ENCODE peak calls at places on chromosomes 16 and 17, in four cellular contexts. A is A549, I is heart left ventricle, V is adrenal gland. J is an unnamed sample.

GRCh38 chr16:69644790-69645189 is 79.0 kb downstream of the NFAT5 start:
- DNase-seq in A (no peak), I (no peak), V (no peak), J (no peak)

GRCh38 chr17:78488867-78489634 is 88.1 kb downstream of the DNAH17 start:
- DNase-seq in I (no peak), A (no peak), V (no peak), J (no peak)

GRCh38 chr16:87956169-87956770 is 5.0 kb downstream of the BANP start:
- DNase-seq in A (no peak), V (no peak), I (peak; percentile 72), J (no peak)

GRCh38 chr17:69954241-69954933 is 120.6 kb upstream of the KCNJ16 start:
- DNase-seq in V (no peak), A (no peak), I (no peak), J (no peak)

GRCh38 chr16:67847064-67847861 is at the start of gene CENPT:
- DNase-seq in I (no peak), A (no peak), V (peak; percentile 44), J (peak; percentile 75)

GRCh38 chr16:65809627-65810026 is 556.9 kb upstream of the CDH5 start:
- DNase-seq in A (no peak), V (no peak), I (no peak), J (no peak)

GRCh38 chr16:14369734-14370598 is 260.1 kb downstream of the PARN start:
- DNase-seq in A (no peak), V (no peak), I (no peak), J (no peak)

GRCh38 chr16:27822529-27823437 is 240.7 kb downstream of the GSG1L start:
- DNase-seq in A (no peak), V (no peak), I (no peak), J (no peak)

GRCh38 chr17:63700528-63701441 is 860 bp upstream of the LIMD2 start:
- DNase-seq in I (peak; percentile 84), A (no peak), V (peak; percentile 54), J (no peak)

GRCh38 chr16:73019456-73020362 is 28.2 kb downstream of the ZFHX3 start:
- DNase-seq in V (peak; percentile 73), I (no peak), A (peak; percentile 87), J (peak; percentile 64)

GRCh38 chr17:81917565-81918332 is at the start of gene SIRT7:
- DNase-seq in V (peak; percentile 61), A (peak; percentile 97), I (peak; percentile 92), J (peak; percentile 97)

GRCh38 chr17:78037280-78037679 is 78.8 kb downstream of the TNRC6C start:
- DNase-seq in A (no peak), V (no peak), I (no peak), J (no peak)

GRCh38 chr17:332023-332422 is 20.6 kb downstream of the RPH3AL start:
- DNase-seq in I (peak; percentile 62), A (no peak), V (no peak), J (no peak)

GRCh38 chr17:55416470-55417052 is 5.1 kb downstream of the MMD start:
- DNase-seq in A (no peak), V (no peak), I (no peak), J (no peak)

GRCh38 chr17:76783146-76783545 is 45.2 kb downstream of the MFSD11 start:
- DNase-seq in A (no peak), V (no peak), I (no peak), J (no peak)

GRCh38 chr17:75995385-75995925 is 5.2 kb upstream of the CDK3 start:
- DNase-seq in I (peak; percentile 12), V (no peak), A (no peak), J (no peak)

GRCh38 chr17:68019675-68020450 is 15.7 kb upstream of the KPNA2 start:
- DNase-seq in A (peak; percentile 97), V (peak; percentile 95), I (peak; percentile 98), J (peak; percentile 94)

GRCh38 chr16:70644763-70645597 is 1.4 kb upstream of the IL34 start:
- DNase-seq in A (no peak), I (no peak), V (no peak), J (no peak)

GRCh38 chr16:81569361-81570034 is 124.9 kb downstream of the CMIP start:
- DNase-seq in I (no peak), V (no peak), A (no peak), J (no peak)

GRCh38 chr17:64358261-64358788 is 32.3 kb downstream of the PECAM1 start:
- DNase-seq in V (no peak), A (no peak), I (no peak), J (no peak)

GRCh38 chr16:87722590-87723223 is 43.1 kb downstream of the KLHDC4 start:
- DNase-seq in V (no peak), A (no peak), I (no peak), J (no peak)

GRCh38 chr16:67528870-67529638 is 425 bp downstream of the RIPOR1 start:
- DNase-seq in I (peak; percentile 83), V (peak; percentile 32), A (peak; percentile 57), J (no peak)

GRCh38 chr17:50672831-50673551 is 34.7 kb downstream of the ANKRD40 start:
- DNase-seq in I (no peak), V (peak; percentile 76), A (no peak), J (no peak)

GRCh38 chr17:6752068-6752909 is 3.6 kb upstream of the XAF1 start:
- DNase-seq in A (no peak), I (no peak), V (peak; percentile 73), J (peak; percentile 78)

GRCh38 chr17:19237389-19238166 is 412 bp downstream of the EPN2 start:
- DNase-seq in A (peak; percentile 49), I (peak; percentile 76), V (peak; percentile 43), J (peak; percentile 37)

GRCh38 chr16:57318240-57318970 is 33.9 kb upstream of the PLLP start:
- DNase-seq in I (peak; percentile 18), V (no peak), A (no peak), J (no peak)

GRCh38 chr16:27109666-27110523 is 43.2 kb downstream of the C16orf82 start:
- DNase-seq in A (peak; percentile 44), V (peak; percentile 44), I (peak; percentile 91), J (peak; percentile 78)

GRCh38 chr17:66466933-66467367 is 164.5 kb downstream of the PRKCA start:
- DNase-seq in A (peak; percentile 97), I (no peak), V (peak; percentile 60), J (peak; percentile 75)

GRCh38 chr17:75525806-75526554 is 483 bp downstream of the LLGL2 start:
- DNase-seq in A (no peak), V (no peak), I (no peak), J (no peak)

GRCh38 chr16:68744744-68745280 is 7.7 kb downstream of the CDH1 start:
- DNase-seq in I (no peak), A (peak; percentile 73), V (no peak), J (no peak)

GRCh38 chr17:71251936-71252335 is 868.9 kb upstream of the SOX9 start:
- DNase-seq in I (no peak), A (no peak), V (no peak), J (no peak)

GRCh38 chr17:36994438-36994837 is 45.7 kb downstream of the AATF start:
- DNase-seq in I (no peak), A (no peak), V (no peak), J (no peak)

GRCh38 chr17:74139120-74139519 is 64.4 kb upstream of the RPL38 start:
- DNase-seq in I (no peak), V (no peak), A (no peak), J (no peak)

GRCh38 chr16:30052671-30053372 is 12.7 kb upstream of the ALDOA start:
- DNase-seq in I (peak; percentile 96), V (peak; percentile 94), A (peak; percentile 94), J (peak; percentile 85)
- TF ChIP-seq POLR2A in I (no peak), V (no peak), A (no peak), J (no peak)

DNA sequence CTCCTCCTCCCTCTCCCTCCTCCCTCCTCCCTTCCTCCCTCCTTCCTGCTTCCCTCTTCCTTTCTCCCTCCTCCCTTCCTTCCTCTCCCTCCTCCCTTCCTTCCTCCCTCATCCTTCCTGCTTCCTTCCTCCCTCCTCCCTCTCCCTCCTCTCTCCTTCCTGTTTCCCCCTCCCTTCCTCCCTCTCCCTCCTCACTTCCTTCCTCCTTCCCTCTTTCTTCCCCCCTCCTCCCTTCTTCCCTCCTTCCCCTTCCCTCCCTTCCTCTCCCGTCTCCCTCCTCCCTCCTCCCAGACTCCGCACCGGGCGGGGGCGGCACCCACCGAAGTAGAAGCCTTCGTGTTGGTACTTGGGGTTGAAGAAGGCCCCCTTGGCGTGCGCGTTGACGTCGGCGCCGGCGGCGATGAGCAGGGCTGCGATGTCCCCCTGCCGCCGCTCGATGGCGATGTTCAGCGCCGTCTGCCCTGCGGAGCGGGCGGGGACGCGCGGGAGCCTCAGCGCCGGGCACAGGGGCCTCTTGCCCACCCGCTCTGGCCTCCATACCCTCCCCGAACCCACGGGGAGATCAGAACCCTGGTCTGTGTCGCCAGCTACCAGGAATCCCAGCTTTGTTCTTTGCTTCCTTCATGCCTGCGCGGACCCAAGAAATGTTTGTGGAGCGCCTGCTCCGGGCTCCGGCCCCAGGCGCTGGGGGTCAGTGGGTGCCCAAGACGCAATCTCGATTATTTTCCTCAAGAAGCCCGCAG is 22.2 kb downstream of the TRPV3 start:
- DNase-seq in V (peak; percentile 59), A (peak; percentile 90), I (peak; percentile 76), J (no peak)
- TF ChIP-seq POLR2A in V (no peak), A (peak; percentile 26), I (no peak), J (no peak)

DNA sequence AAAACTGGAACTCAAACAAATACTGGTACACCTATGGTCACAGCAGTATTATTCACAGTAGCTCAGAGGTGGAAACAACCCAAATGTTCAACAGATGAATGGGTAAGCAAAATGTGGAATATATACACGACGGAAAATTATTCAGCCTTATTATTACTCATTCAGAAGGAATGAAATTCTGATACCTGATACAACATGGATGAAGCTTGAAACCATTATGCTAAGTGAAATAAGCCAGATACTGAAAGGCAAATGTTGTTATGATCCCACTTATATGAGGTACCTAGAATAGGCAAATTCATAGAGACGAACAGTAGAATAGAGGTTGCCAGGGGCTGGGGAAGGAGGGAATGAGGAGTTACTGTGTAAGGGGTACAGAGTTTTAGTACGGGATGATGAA is 27.1 kb upstream of the MYLK3 start:
- DNase-seq in V (no peak), I (no peak), A (no peak), J (no peak)
- TF ChIP-seq POLR2A in V (no peak), I (no peak), A (no peak), J (no peak)

GRCh38 chr16:75225678-75226515 is 7.1 kb downstream of the CTRB1 start:
- DNase-seq in I (no peak), V (no peak), A (no peak), J (no peak)

GRCh38 chr16:75226550-75227360 is 8.0 kb downstream of the CTRB1 start:
- DNase-seq in A (no peak), V (no peak), I (no peak), J (no peak)

GRCh38 chr16:75228143-75228976 is 9.6 kb downstream of the CTRB1 start:
- DNase-seq in A (no peak), I (no peak), V (no peak), J (no peak)

GRCh38 chr16:75229172-75230031 is 10.6 kb downstream of the CTRB1 start:
- DNase-seq in A (no peak), I (no peak), V (no peak), J (no peak)

GRCh38 chr16:75227361-75228142 is 8.8 kb downstream of the CTRB1 start:
- DNase-seq in I (no peak), A (no peak), V (no peak), J (no peak)
- TF ChIP-seq POLR2A in I (no peak), A (no peak), V (no peak), J (no peak)

DNA sequence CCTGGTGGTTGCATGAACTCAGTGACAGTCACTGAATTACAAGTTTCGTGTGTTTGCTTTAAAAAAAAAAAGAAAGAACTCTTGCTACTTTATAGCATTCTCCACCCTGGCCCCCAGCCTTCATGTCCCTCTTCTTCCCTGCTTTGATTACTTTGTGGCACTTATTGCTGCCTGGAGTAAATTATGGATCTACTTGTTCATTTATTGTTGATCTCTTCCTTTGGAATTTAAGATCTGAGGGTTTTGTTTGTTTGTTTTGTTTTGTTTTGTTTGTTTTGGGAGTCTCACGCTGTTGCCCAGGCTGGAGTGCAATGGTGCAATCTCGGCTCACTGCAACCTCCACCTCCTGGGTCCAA is 126.5 kb downstream of the ABCC6 start:
- DNase-seq in I (no peak), A (no peak), V (no peak), J (no peak)
- TF ChIP-seq POLR2A in I (no peak), A (no peak), V (no peak), J (no peak)

J was measured in H54.